ENCODE peak calls at places on chromosomes 5 and 9, in ten cellular contexts. E, B, I, R, N, D, M, C, A and T are unnamed samples.

GRCh38 chr5:130337179-130337888 is 433.1 kb downstream of the CHSY3 start:
- DNase-seq in E (no peak), C (no peak), A (no peak), D (peak), R (no peak), N (no peak), I (peak), M (no peak), B (no peak), T (no peak)

GRCh38 chr5:124847907-124848306 is 101.5 kb upstream of the ZNF608 start:
- DNase-seq in D (no peak), C (no peak), M (no peak), I (no peak), R (no peak), A (no peak), E (no peak), N (no peak), B (no peak), T (no peak)

GRCh38 chr9:78769684-78770083 is 472.8 kb downstream of the PSAT1 start:
- DNase-seq in N (no peak), C (no peak), R (no peak), A (no peak), D (no peak), I (no peak), E (no peak), M (no peak), B (no peak), T (no peak)

GRCh38 chr5:93394301-93394700 is 186.7 kb downstream of the NR2F1-AS1 start:
- DNase-seq in D (no peak), C (no peak), M (no peak), E (no peak), I (no peak), N (no peak), R (no peak), B (no peak), A (no peak), T (no peak)

GRCh38 chr5:131795879-131796792 is 681 bp downstream of the FNIP1 start:
- DNase-seq in A (peak), C (peak), I (peak), E (peak), B (peak), N (peak), R (peak), D (no peak), M (peak), T (peak)

GRCh38 chr9:81529556-81530193 is 159.7 kb downstream of the TLE1 start:
- DNase-seq in C (no peak), D (no peak), I (peak), B (no peak), E (no peak), R (no peak), M (no peak), A (no peak), N (no peak), T (no peak)

GRCh38 chr9:26504057-26504456 is 388.5 kb downstream of the CAAP1 start:
- DNase-seq in R (no peak), E (no peak), I (no peak), N (no peak), C (no peak), D (no peak), A (no peak), M (no peak), B (no peak), T (no peak)

GRCh38 chr5:142386151-142387021 is 61.6 kb upstream of the SPRY4 start:
- DNase-seq in I (no peak), D (no peak), C (no peak), B (no peak), M (no peak), N (no peak), E (no peak), R (peak), A (no peak), T (no peak)

GRCh38 chr5:14659821-14660607 is 4.5 kb upstream of the OTULIN start:
- DNase-seq in I (peak), N (no peak), B (no peak), A (no peak), M (no peak), E (no peak), R (no peak), C (no peak), D (peak), T (no peak)

GRCh38 chr9:86843182-86843581 is 104.1 kb downstream of the GAS1 start:
- DNase-seq in I (no peak), N (peak), A (no peak), E (no peak), D (peak), C (no peak), B (no peak), R (no peak), M (no peak), T (no peak)

GRCh38 chr5:115321309-115321708 is 24.9 kb upstream of the CCDC112 start:
- DNase-seq in R (no peak), I (no peak), A (no peak), M (no peak), B (no peak), E (no peak), N (no peak), C (no peak), D (no peak), T (no peak)

GRCh38 chr9:127651697-127652610 is 39.9 kb downstream of the STXBP1 start:
- DNase-seq in D (no peak), M (no peak), B (no peak), A (no peak), R (no peak), N (no peak), I (no peak), C (no peak), E (no peak), T (no peak)

GRCh38 chr5:63125862-63126261 is 547.2 kb downstream of the LRRC70 start:
- DNase-seq in N (no peak), R (no peak), I (peak), C (peak), A (no peak), B (no peak), E (no peak), D (peak), M (no peak), T (peak)

GRCh38 chr9:124206391-124206790 is 51.4 kb upstream of the NEK6 start:
- DNase-seq in E (no peak), D (no peak), R (no peak), B (no peak), I (no peak), C (no peak), N (no peak), M (no peak), A (no peak), T (no peak)

GRCh38 chr9:126791406-126792230 is 13.2 kb upstream of the ZBTB43 start:
- DNase-seq in R (peak), E (no peak), D (peak), N (no peak), I (peak), M (no peak), C (no peak), B (no peak), A (no peak), T (no peak)

GRCh38 chr5:39202594-39203290 is 16.6 kb downstream of the FYB1 start:
- DNase-seq in C (no peak), N (no peak), I (no peak), A (no peak), M (no peak), D (no peak), R (no peak), E (no peak), B (no peak), T (no peak)

GRCh38 chr5:173138707-173139106 is 5.6 kb upstream of the BNIP1 start:
- DNase-seq in C (no peak), B (no peak), E (no peak), M (no peak), I (no peak), D (no peak), N (no peak), R (no peak), A (no peak), T (no peak)